ENCODE peak calls at places on chromosomes 3 and 15, in four cellular contexts. O is HEK293T, K is HepG2, B is K562. T is an unnamed sample.
A peak's percentile ranks its signal among the peaks of the same experiment; 100 is the strongest.

GRCh38 chr3:58404396-58404795 is 29.2 kb downstream of the PDHB start:
- DNase-seq in B (peak; percentile 6), O (peak; percentile 33), K (no peak), T (no peak)

GRCh38 chr3:60756636-60757035 is 494.6 kb downstream of the FHIT start:
- DNase-seq in K (no peak), B (no peak), O (no peak), T (no peak)

GRCh38 chr3:94115482-94115881 is 52.6 kb downstream of the NSUN3 start:
- DNase-seq in K (no peak), B (peak; percentile 6), O (peak; percentile 24), T (no peak)

GRCh38 chr3:64909757-64910475 is 222.1 kb upstream of the ADAMTS9 start:
- DNase-seq in K (no peak), B (no peak), O (no peak), T (no peak)

GRCh38 chr15:66115568-66116206 is 137.9 kb downstream of the MEGF11 start:
- DNase-seq in O (no peak), B (no peak), K (no peak), T (peak; percentile 29)

GRCh38 chr3:15637131-15637951 is 35.8 kb downstream of the BTD start:
- DNase-seq in O (no peak), K (no peak), B (no peak), T (no peak)

GRCh38 chr15:49064884-49065283 is 18.6 kb upstream of the SECISBP2L start:
- DNase-seq in B (no peak), O (no peak), K (no peak), T (no peak)

GRCh38 chr3:17307482-17307881 is 422.7 kb downstream of the PLCL2 start:
- DNase-seq in O (no peak), K (no peak), B (no peak), T (no peak)

GRCh38 chr3:62149962-62150361 is 223.4 kb downstream of the FEZF2 start:
- DNase-seq in O (no peak), K (no peak), B (no peak), T (no peak)

GRCh38 chr3:43346990-43347749 is 60.8 kb downstream of the SNRK start:
- DNase-seq in O (no peak), K (no peak), B (no peak), T (no peak)

GRCh38 chr3:39812537-39812936 is 3.1 kb downstream of the MYRIP start:
- DNase-seq in O (no peak), K (peak; percentile 6), B (peak; percentile 12), T (peak; percentile 49)

GRCh38 chr15:54159044-54159443 is 180.8 kb downstream of the UNC13C start:
- DNase-seq in K (no peak), B (no peak), O (no peak), T (no peak)

GRCh38 chr15:65981837-65982696 is 112.8 kb downstream of the RAB11A start:
- DNase-seq in K (peak; percentile 18), B (peak; percentile 24), O (peak; percentile 55), T (peak; percentile 88)

GRCh38 chr3:73602171-73602570 is 22.6 kb downstream of the PDZRN3 start:
- DNase-seq in B (no peak), O (no peak), K (no peak), T (no peak)

DNA sequence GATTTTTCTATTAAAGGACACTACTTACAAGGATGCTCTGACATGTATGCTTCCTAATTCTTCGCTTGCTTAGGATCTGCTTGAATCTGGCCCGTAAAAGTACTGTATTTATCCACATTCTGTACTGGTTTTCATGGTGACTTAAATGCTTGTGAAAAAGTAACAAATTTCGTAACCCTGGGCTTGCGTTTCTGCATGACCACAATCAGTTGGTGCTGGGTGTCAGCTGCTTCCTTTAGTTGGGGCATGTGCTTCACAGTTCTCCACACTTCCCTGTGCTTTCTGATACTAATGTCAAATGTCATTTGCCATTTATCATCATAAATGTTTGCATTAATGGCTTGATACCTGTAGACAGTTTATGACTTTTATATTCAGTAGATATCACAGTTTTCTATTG is 218.4 kb upstream of the MLF1 start:
- DNase-seq in O (no peak), K (no peak), B (no peak), T (no peak)
- TF ChIP-seq ELF4 in O (no peak), K (no peak), B (no peak), T (no peak)

GRCh38 chr15:80958818-80959495 is 30.7 kb downstream of the MESD start:
- DNase-seq in K (no peak), B (no peak), O (no peak), T (no peak)
- TF ChIP-seq ELF4 in K (no peak), B (no peak), O (no peak), T (no peak)

GRCh38 chr15:40873625-40874561 is at the start of gene RHOV:
- DNase-seq in O (peak; percentile 67), B (peak; percentile 86), K (peak; percentile 62), T (peak; percentile 89)
- TF ChIP-seq ELF4 in O (no peak), B (no peak), K (no peak), T (no peak)

GRCh38 chr3:124639406-124640237 is 90.6 kb upstream of the UMPS start:
- DNase-seq in B (no peak), K (no peak), O (no peak), T (no peak)
- TF ChIP-seq ELF4 in B (no peak), K (no peak), O (no peak), T (no peak)

GRCh38 chr3:14490255-14490654 is 49.9 kb downstream of the GRIP2 start:
- DNase-seq in B (no peak), O (no peak), K (no peak), T (no peak)
- TF ChIP-seq ELF4 in B (no peak), O (no peak), K (no peak), T (no peak)

DNA sequence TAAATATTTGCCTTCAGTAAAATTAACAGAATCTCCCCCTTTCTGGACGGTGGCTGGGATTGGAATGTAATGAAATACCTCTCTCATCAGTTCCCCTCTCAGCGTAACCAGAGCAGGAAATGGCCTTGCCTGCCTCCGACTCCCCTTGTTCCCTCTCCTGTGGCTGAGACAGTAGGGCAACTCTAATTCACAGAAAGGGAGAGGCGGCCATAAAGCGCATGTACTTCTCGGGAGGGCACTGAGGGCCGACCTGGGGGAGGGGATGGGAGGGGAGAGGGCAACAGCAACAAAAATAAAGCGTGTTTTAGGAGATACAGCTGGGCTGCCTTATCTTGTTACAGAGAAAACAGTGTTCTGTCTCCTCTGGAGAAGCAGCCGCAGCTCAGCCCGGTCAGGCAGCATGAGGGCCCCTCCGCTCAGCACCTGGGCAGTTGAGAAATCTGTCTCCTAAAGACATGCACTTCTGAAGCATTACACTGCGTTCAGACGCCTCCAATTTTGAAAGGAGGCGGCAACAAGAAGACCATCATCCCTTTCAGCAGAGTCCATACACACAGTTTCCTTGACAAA is 783.3 kb upstream of the ARRDC4 start:
- DNase-seq in B (no peak), K (no peak), O (peak; percentile 23), T (peak; percentile 40)
- TF ChIP-seq ELF4 in B (no peak), K (no peak), O (no peak), T (no peak)

GRCh38 chr3:157581331-157581730 is 78.1 kb upstream of the VEPH1 start:
- DNase-seq in K (no peak), O (no peak), B (no peak), T (no peak)
- TF ChIP-seq ELF4 in K (no peak), O (no peak), B (no peak), T (no peak)